ENCODE peak calls at places on chromosomes 13 and 19, in nine cellular contexts. One of them, this sample, is unnamed.
A peak's percentile ranks its signal among the peaks of the same experiment; 100 is the strongest.

GRCh38 chr19:22545751-22546150 is 88.4 kb upstream of the ZNF492 start:
- DNase-seq in spleen: no peak
- DNase-seq in HL-60: peak; percentile 1
- DNase-seq in HCT116: peak; percentile 8
- DNase-seq in Panc1: no peak
- DNase-seq in GM23338: peak; percentile 67
- DNase-seq in stomach: no peak
- DNase-seq in suprapubic skin: no peak
- DNase-seq in sigmoid colon: no peak
- DNase-seq in this sample: no peak

GRCh38 chr19:679418-680286 is 3.5 kb downstream of the FSTL3 start:
- DNase-seq in spleen: peak; percentile 90
- DNase-seq in HL-60: peak; percentile 60
- DNase-seq in HCT116: no peak
- DNase-seq in Panc1: no peak
- DNase-seq in GM23338: peak; percentile 68
- DNase-seq in stomach: peak; percentile 57
- DNase-seq in suprapubic skin: peak; percentile 86
- DNase-seq in sigmoid colon: peak; percentile 93
- DNase-seq in this sample: no peak

GRCh38 chr19:1370579-1371361 is 12.9 kb upstream of the NDUFS7 start:
- DNase-seq in spleen: no peak
- DNase-seq in HL-60: no peak
- DNase-seq in HCT116: no peak
- DNase-seq in Panc1: no peak
- DNase-seq in GM23338: no peak
- DNase-seq in stomach: no peak
- DNase-seq in suprapubic skin: no peak
- DNase-seq in sigmoid colon: no peak
- DNase-seq in this sample: no peak

GRCh38 chr13:99086869-99087129 is 108.9 kb upstream of the DOCK9 start:
- DNase-seq in spleen: no peak
- DNase-seq in HL-60: no peak
- DNase-seq in HCT116: no peak
- DNase-seq in Panc1: no peak
- DNase-seq in GM23338: no peak
- DNase-seq in stomach: no peak
- DNase-seq in suprapubic skin: no peak
- DNase-seq in sigmoid colon: peak; percentile 74
- DNase-seq in this sample: no peak

GRCh38 chr19:30745476-30745985 is 373.3 kb downstream of the ZNF536 start:
- DNase-seq in spleen: no peak
- DNase-seq in HL-60: no peak
- DNase-seq in HCT116: no peak
- DNase-seq in Panc1: no peak
- DNase-seq in GM23338: no peak
- DNase-seq in stomach: no peak
- DNase-seq in suprapubic skin: no peak
- DNase-seq in sigmoid colon: no peak
- DNase-seq in this sample: no peak

GRCh38 chr13:46588019-46588418 is 35.0 kb downstream of the LRCH1 start:
- DNase-seq in spleen: no peak
- DNase-seq in HL-60: no peak
- DNase-seq in HCT116: no peak
- DNase-seq in Panc1: no peak
- DNase-seq in GM23338: no peak
- DNase-seq in stomach: no peak
- DNase-seq in suprapubic skin: no peak
- DNase-seq in sigmoid colon: no peak
- DNase-seq in this sample: no peak

GRCh38 chr19:17347361-17347760 is 10.0 kb downstream of the GTPBP3 start:
- DNase-seq in spleen: no peak
- DNase-seq in HL-60: no peak
- DNase-seq in HCT116: no peak
- DNase-seq in Panc1: no peak
- DNase-seq in GM23338: no peak
- DNase-seq in stomach: no peak
- DNase-seq in suprapubic skin: no peak
- DNase-seq in sigmoid colon: no peak
- DNase-seq in this sample: no peak

GRCh38 chr19:58395979-58396627 is 647 bp downstream of the RNF225 start:
- DNase-seq in spleen: no peak
- DNase-seq in HL-60: no peak
- DNase-seq in HCT116: no peak
- DNase-seq in Panc1: no peak
- DNase-seq in GM23338: peak; percentile 71
- DNase-seq in stomach: no peak
- DNase-seq in suprapubic skin: peak; percentile 76
- DNase-seq in sigmoid colon: no peak
- DNase-seq in this sample: no peak

GRCh38 chr19:13622727-13623126 is 116.4 kb upstream of the CACNA1A start:
- DNase-seq in spleen: no peak
- DNase-seq in HL-60: no peak
- DNase-seq in HCT116: no peak
- DNase-seq in Panc1: no peak
- DNase-seq in GM23338: peak; percentile 33
- DNase-seq in stomach: no peak
- DNase-seq in suprapubic skin: no peak
- DNase-seq in sigmoid colon: no peak
- DNase-seq in this sample: no peak

DNA sequence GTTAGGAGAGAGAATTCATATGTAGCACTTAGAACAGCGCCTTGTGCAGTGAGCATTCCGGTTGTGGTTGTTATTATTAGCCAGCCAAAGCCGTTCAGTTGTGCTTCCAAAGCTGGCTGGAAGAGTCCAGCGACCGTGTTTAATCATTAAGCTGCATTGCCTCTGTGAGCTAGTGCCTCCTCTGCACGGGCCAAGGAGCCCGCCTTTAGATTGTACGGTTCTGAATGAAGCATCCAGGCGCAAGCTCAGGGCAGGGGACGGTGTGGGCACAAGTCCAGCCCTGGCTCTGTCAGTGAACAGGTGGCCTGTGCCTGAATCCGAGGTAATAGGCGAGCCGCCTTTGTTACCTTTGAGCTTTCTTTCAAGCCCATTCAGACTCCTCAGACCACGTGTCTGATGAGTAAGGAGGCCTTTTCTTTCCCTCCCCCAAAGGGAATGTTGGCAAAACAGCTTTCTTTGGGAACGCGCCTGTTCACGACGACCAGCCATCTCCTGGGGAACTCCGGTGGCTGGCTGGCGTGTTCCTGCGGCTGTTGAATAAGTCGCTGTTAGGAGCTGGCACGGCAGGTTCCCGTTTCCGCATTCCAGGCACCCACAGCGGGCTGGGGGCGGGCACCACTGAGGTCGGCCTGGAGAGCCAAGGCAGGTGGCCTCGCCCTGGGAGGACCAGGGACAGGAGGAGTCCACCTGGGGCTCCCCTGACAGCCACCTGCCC is 25.1 kb downstream of the SIPA1L3 start:
- DNase-seq in spleen: peak; percentile 87
- DNase-seq in HL-60: peak; percentile 61
- DNase-seq in HCT116: peak; percentile 65
- DNase-seq in Panc1: peak; percentile 47
- DNase-seq in GM23338: peak; percentile 90
- DNase-seq in stomach: peak; percentile 94
- DNase-seq in suprapubic skin: peak; percentile 89
- DNase-seq in sigmoid colon: peak; percentile 65
- DNase-seq in this sample: no peak
- TF ChIP-seq POLR2AphosphoS5 in spleen: peak; percentile 51
- TF ChIP-seq POLR2AphosphoS5 in HL-60: peak; percentile 84
- TF ChIP-seq POLR2AphosphoS5 in HCT116: peak; percentile 69
- TF ChIP-seq POLR2AphosphoS5 in Panc1: peak; percentile 82
- TF ChIP-seq POLR2AphosphoS5 in GM23338: peak; percentile 46
- TF ChIP-seq POLR2AphosphoS5 in stomach: no peak
- TF ChIP-seq POLR2AphosphoS5 in suprapubic skin: no peak
- TF ChIP-seq POLR2AphosphoS5 in sigmoid colon: no peak
- TF ChIP-seq POLR2AphosphoS5 in this sample: no peak

DNA sequence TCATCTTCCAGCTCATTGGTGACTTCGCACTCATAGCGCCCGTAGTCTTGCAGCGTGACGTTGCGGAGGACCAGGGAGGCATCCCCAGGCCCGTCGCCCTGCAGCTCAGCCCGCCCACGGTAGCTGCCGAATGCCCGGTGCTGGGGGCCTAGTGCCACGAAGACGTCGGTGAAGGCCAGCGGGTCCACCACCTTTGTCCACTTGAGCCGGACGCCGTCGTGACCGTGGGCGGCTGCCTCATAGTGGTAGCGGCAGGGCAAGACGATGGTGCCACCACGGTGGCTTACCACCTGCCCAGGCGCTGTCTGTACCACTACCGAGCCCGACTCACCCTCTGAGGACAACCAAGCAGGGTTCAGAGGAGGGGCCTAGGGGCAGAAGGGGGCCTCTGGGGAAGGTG is 12.3 kb downstream of the TM6SF2 start:
- DNase-seq in spleen: no peak
- DNase-seq in HL-60: no peak
- DNase-seq in HCT116: no peak
- DNase-seq in Panc1: no peak
- DNase-seq in GM23338: peak; percentile 27
- DNase-seq in stomach: no peak
- DNase-seq in suprapubic skin: no peak
- DNase-seq in sigmoid colon: no peak
- DNase-seq in this sample: no peak
- H3K4me3 ChIP-seq in spleen: peak overlapping the region; percentile 55
- H3K4me3 ChIP-seq in HL-60: no peak overlapping the region
- H3K4me3 ChIP-seq in HCT116: no peak overlapping the region
- H3K4me3 ChIP-seq in Panc1: no peak overlapping the region
- H3K4me3 ChIP-seq in GM23338: peak overlapping the region; percentile 71
- H3K4me3 ChIP-seq in stomach: no peak overlapping the region
- H3K4me3 ChIP-seq in suprapubic skin: no peak overlapping the region
- H3K4me3 ChIP-seq in sigmoid colon: no peak overlapping the region
- H3K4me3 ChIP-seq in this sample: no peak overlapping the region

GRCh38 chr19:48812094-48812929 is 1.5 kb upstream of the BCAT2 start:
- DNase-seq in spleen: peak; percentile 91
- DNase-seq in HL-60: no peak
- DNase-seq in HCT116: no peak
- DNase-seq in Panc1: no peak
- DNase-seq in GM23338: peak; percentile 94
- DNase-seq in stomach: peak; percentile 93
- DNase-seq in suprapubic skin: peak; percentile 95
- DNase-seq in sigmoid colon: peak; percentile 98
- DNase-seq in this sample: no peak
- TF ChIP-seq POLR2AphosphoS5 in spleen: peak; percentile 84
- TF ChIP-seq POLR2AphosphoS5 in HL-60: no peak
- TF ChIP-seq POLR2AphosphoS5 in HCT116: peak; percentile 70
- TF ChIP-seq POLR2AphosphoS5 in Panc1: no peak
- TF ChIP-seq POLR2AphosphoS5 in GM23338: peak; percentile 65
- TF ChIP-seq POLR2AphosphoS5 in stomach: peak; percentile 53
- TF ChIP-seq POLR2AphosphoS5 in suprapubic skin: no peak
- TF ChIP-seq POLR2AphosphoS5 in sigmoid colon: peak; percentile 92
- TF ChIP-seq POLR2AphosphoS5 in this sample: peak; percentile 56

GRCh38 chr13:113971471-113972231 is 2.2 kb downstream of the C13orf46 start:
- DNase-seq in spleen: peak; percentile 73
- DNase-seq in HL-60: no peak
- DNase-seq in HCT116: no peak
- DNase-seq in Panc1: no peak
- DNase-seq in GM23338: no peak
- DNase-seq in stomach: no peak
- DNase-seq in suprapubic skin: no peak
- DNase-seq in sigmoid colon: peak; percentile 61
- DNase-seq in this sample: no peak

GRCh38 chr13:113974304-113975281 is 717 bp upstream of the C13orf46 start:
- DNase-seq in spleen: peak; percentile 70
- DNase-seq in HL-60: no peak
- DNase-seq in HCT116: no peak
- DNase-seq in Panc1: no peak
- DNase-seq in GM23338: no peak
- DNase-seq in stomach: no peak
- DNase-seq in suprapubic skin: no peak
- DNase-seq in sigmoid colon: peak; percentile 58
- DNase-seq in this sample: no peak

GRCh38 chr13:113975416-113975815 is 1.5 kb upstream of the C13orf46 start:
- DNase-seq in spleen: peak; percentile 29
- DNase-seq in HL-60: no peak
- DNase-seq in HCT116: no peak
- DNase-seq in Panc1: no peak
- DNase-seq in GM23338: no peak
- DNase-seq in stomach: no peak
- DNase-seq in suprapubic skin: no peak
- DNase-seq in sigmoid colon: peak; percentile 33
- DNase-seq in this sample: no peak

GRCh38 chr13:113972451-113973217 is 1.2 kb downstream of the C13orf46 start:
- DNase-seq in spleen: peak; percentile 62
- DNase-seq in HL-60: no peak
- DNase-seq in HCT116: no peak
- DNase-seq in Panc1: no peak
- DNase-seq in GM23338: no peak
- DNase-seq in stomach: no peak
- DNase-seq in suprapubic skin: no peak
- DNase-seq in sigmoid colon: peak; percentile 54
- DNase-seq in this sample: no peak

DNA sequence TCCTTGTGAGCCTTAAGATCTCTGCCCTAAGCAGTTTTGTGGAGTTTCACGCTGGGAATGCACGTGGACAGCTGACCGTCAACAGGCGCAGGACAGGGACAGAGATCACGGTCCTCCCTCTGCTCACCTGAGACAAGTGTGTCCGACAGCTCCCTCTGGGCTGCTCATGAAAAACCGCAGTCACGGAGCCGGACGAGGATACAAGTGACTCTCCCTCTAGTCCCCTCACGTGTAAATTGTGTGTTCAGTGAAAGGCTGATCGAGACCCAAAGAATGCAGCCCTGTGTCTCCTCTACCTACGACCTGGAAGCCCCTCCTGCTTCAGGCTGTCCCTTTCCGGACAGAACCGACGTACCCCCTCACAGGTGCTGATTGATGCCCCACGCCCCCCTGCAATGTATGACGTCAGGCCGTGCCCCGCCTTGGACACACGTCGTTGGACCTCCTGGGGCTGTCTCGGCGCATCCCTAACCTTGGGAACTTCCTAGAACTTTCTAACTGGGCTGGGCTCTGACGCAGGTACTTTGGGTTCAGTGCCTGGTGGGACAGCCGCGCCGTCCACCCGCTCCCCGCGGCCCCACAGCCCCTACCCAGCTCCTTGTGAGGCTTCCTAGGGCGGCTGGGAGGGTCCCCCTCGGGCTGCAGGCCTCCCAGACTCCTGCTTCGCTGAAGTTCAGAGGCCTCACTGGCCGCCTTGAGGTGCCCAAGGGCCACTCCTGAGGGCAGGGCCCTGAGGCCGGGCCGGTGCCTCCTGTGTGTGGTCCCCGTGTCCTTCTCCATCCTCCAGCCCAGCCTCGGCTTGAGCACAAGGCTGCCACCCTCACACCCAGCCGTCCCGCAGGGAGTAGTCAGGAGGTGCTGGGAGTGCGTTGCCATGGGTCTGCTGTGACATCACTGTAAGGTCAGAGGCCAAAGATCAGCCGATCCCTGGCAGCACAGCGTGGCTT is at the start of gene C13orf46:
- DNase-seq in spleen: peak; percentile 73
- DNase-seq in HL-60: no peak
- DNase-seq in HCT116: no peak
- DNase-seq in Panc1: no peak
- DNase-seq in GM23338: no peak
- DNase-seq in stomach: no peak
- DNase-seq in suprapubic skin: no peak
- DNase-seq in sigmoid colon: peak; percentile 64
- DNase-seq in this sample: no peak
- H3K4me3 ChIP-seq in spleen: no peak within 1 kb of the TSS
- H3K4me3 ChIP-seq in HL-60: no peak within 1 kb of the TSS
- H3K4me3 ChIP-seq in HCT116: no peak within 1 kb of the TSS
- H3K4me3 ChIP-seq in Panc1: no peak within 1 kb of the TSS
- H3K4me3 ChIP-seq in GM23338: no peak within 1 kb of the TSS
- H3K4me3 ChIP-seq in stomach: no peak within 1 kb of the TSS
- H3K4me3 ChIP-seq in suprapubic skin: no peak within 1 kb of the TSS
- H3K4me3 ChIP-seq in sigmoid colon: no peak within 1 kb of the TSS
- H3K4me3 ChIP-seq in this sample: no peak within 1 kb of the TSS

This sample was measured in SK-N-MC.